ENCODE peak calls at places on chromosome 15, in six cellular contexts. One of them, this sample, is unnamed.

GRCh38 chr15:81924667-81925183 is 121.1 kb downstream of the MEX3B start:
- ATAC-seq in heart right ventricle: no peak
- ATAC-seq in gastroesophageal sphincter: no peak
- ATAC-seq in left lung: no peak
- ATAC-seq in Panc1: no peak
- ATAC-seq in activated T-cell treated with anti-CD3 and anti-CD28 coated beads, Interleukin-2, amount 50 U/mL, for 72 hours: no peak
- ATAC-seq in this sample: no peak

GRCh38 chr15:84852212-84852611 is 32.2 kb upstream of the SLC28A1 start:
- ATAC-seq in heart right ventricle: no peak
- ATAC-seq in gastroesophageal sphincter: no peak
- ATAC-seq in left lung: no peak
- ATAC-seq in Panc1: no peak
- ATAC-seq in activated T-cell treated with anti-CD3 and anti-CD28 coated beads, Interleukin-2, amount 50 U/mL, for 72 hours: no peak
- ATAC-seq in this sample: no peak

GRCh38 chr15:38695249-38696119 is 130.9 kb upstream of the RASGRP1 start:
- ATAC-seq in heart right ventricle: no peak
- ATAC-seq in gastroesophageal sphincter: no peak
- ATAC-seq in left lung: no peak
- ATAC-seq in Panc1: no peak
- ATAC-seq in activated T-cell treated with anti-CD3 and anti-CD28 coated beads, Interleukin-2, amount 50 U/mL, for 72 hours: peak
- ATAC-seq in this sample: peak

GRCh38 chr15:54790693-54791092 is 406.0 kb downstream of the RSL24D1 start:
- ATAC-seq in heart right ventricle: no peak
- ATAC-seq in gastroesophageal sphincter: no peak
- ATAC-seq in left lung: no peak
- ATAC-seq in Panc1: no peak
- ATAC-seq in activated T-cell treated with anti-CD3 and anti-CD28 coated beads, Interleukin-2, amount 50 U/mL, for 72 hours: no peak
- ATAC-seq in this sample: no peak

GRCh38 chr15:25690673-25691543 is 172.2 kb downstream of the ATP10A start:
- ATAC-seq in heart right ventricle: no peak
- ATAC-seq in gastroesophageal sphincter: peak
- ATAC-seq in left lung: peak
- ATAC-seq in Panc1: no peak
- ATAC-seq in activated T-cell treated with anti-CD3 and anti-CD28 coated beads, Interleukin-2, amount 50 U/mL, for 72 hours: no peak
- ATAC-seq in this sample: no peak

GRCh38 chr15:67146214-67146613 is 80.8 kb downstream of the SMAD3 start:
- ATAC-seq in heart right ventricle: no peak
- ATAC-seq in gastroesophageal sphincter: no peak
- ATAC-seq in left lung: peak
- ATAC-seq in Panc1: peak
- ATAC-seq in activated T-cell treated with anti-CD3 and anti-CD28 coated beads, Interleukin-2, amount 50 U/mL, for 72 hours: no peak
- ATAC-seq in this sample: no peak

GRCh38 chr15:66866651-66867050 is 164.6 kb downstream of the SMAD6 start:
- ATAC-seq in heart right ventricle: no peak
- ATAC-seq in gastroesophageal sphincter: no peak
- ATAC-seq in left lung: no peak
- ATAC-seq in Panc1: no peak
- ATAC-seq in activated T-cell treated with anti-CD3 and anti-CD28 coated beads, Interleukin-2, amount 50 U/mL, for 72 hours: no peak
- ATAC-seq in this sample: no peak

GRCh38 chr15:82599862-82600261 is 47.3 kb downstream of the CPEB1 start:
- ATAC-seq in heart right ventricle: no peak
- ATAC-seq in gastroesophageal sphincter: no peak
- ATAC-seq in left lung: no peak
- ATAC-seq in Panc1: no peak
- ATAC-seq in activated T-cell treated with anti-CD3 and anti-CD28 coated beads, Interleukin-2, amount 50 U/mL, for 72 hours: no peak
- ATAC-seq in this sample: no peak

GRCh38 chr15:92954578-92954977 is 54.5 kb downstream of the CHD2 start:
- ATAC-seq in heart right ventricle: no peak
- ATAC-seq in gastroesophageal sphincter: no peak
- ATAC-seq in left lung: no peak
- ATAC-seq in Panc1: no peak
- ATAC-seq in activated T-cell treated with anti-CD3 and anti-CD28 coated beads, Interleukin-2, amount 50 U/mL, for 72 hours: no peak
- ATAC-seq in this sample: no peak

This sample was measured in activated T-helper 17 cell treated with anti-CD3 and anti-CD28 coated beads, Interleukin-2, amount 50 U/mL, for 72 hours.